ENCODE peak calls at places on chromosomes 2 and 18, in five cellular contexts. C, Y, H, P and B are unnamed samples.

GRCh38 chr2:134124047-134124753 is 129.7 kb upstream of the MGAT5 start:
- DNase-seq in P (no peak), Y (no peak), H (no peak), C (no peak), B (no peak)

GRCh38 chr2:132691556-132691955 is 21.6 kb upstream of the LYPD1 start:
- DNase-seq in P (no peak), C (no peak), H (no peak), Y (no peak), B (no peak)

GRCh38 chr18:32358075-32358474 is 112.6 kb downstream of the GAREM1 start:
- DNase-seq in H (no peak), Y (no peak), P (no peak), C (no peak), B (no peak)

GRCh38 chr2:240208631-240209211 is 68.3 kb upstream of the OTOS start:
- DNase-seq in C (no peak), Y (peak), P (no peak), H (no peak), B (no peak)

GRCh38 chr2:170235860-170236638 is 58.1 kb downstream of the MYO3B start:
- DNase-seq in C (peak), P (no peak), Y (no peak), H (peak), B (no peak)

GRCh38 chr2:138830547-138830946 is 50.4 kb upstream of the NXPH2 start:
- DNase-seq in H (no peak), C (no peak), Y (no peak), P (no peak), B (no peak)

GRCh38 chr2:109692013-109692738 is 78.0 kb downstream of the SOWAHC start:
- DNase-seq in Y (no peak), C (no peak), H (no peak), P (no peak), B (no peak)

GRCh38 chr2:120736955-120737801 is 1.5 kb downstream of the GLI2 start:
- DNase-seq in P (peak), Y (no peak), C (no peak), H (peak), B (no peak)

GRCh38 chr2:18046558-18046957 is 168.1 kb downstream of the KCNS3 start:
- DNase-seq in H (peak), C (no peak), Y (no peak), P (no peak), B (no peak)

GRCh38 chr2:69298862-69299261 is 88.2 kb downstream of the GFPT1 start:
- DNase-seq in H (no peak), P (no peak), Y (no peak), C (no peak), B (no peak)

GRCh38 chr2:27025861-27026851 is 6.6 kb upstream of the TMEM214 start:
- DNase-seq in C (no peak), Y (no peak), H (no peak), P (no peak), B (no peak)

GRCh38 chr2:70083344-70084156 is 3.7 kb upstream of the PCBP1 start:
- DNase-seq in Y (no peak), P (no peak), H (no peak), C (peak), B (no peak)

GRCh38 chr2:112835553-112836535 is 735 bp downstream of the IL1B start:
- DNase-seq in Y (no peak), P (no peak), C (no peak), H (no peak), B (no peak)
- H3K4me3 ChIP-seq in Y (peak), P (no peak), C (peak), H (no peak), B (peak)

GRCh38 chr18:36493349-36494281 is 196.1 kb downstream of the FHOD3 start:
- DNase-seq in Y (no peak), P (no peak), C (no peak), H (no peak), B (peak)
- H3K4me3 ChIP-seq in Y (no peak), P (no peak), C (no peak), H (no peak), B (peak)

DNA sequence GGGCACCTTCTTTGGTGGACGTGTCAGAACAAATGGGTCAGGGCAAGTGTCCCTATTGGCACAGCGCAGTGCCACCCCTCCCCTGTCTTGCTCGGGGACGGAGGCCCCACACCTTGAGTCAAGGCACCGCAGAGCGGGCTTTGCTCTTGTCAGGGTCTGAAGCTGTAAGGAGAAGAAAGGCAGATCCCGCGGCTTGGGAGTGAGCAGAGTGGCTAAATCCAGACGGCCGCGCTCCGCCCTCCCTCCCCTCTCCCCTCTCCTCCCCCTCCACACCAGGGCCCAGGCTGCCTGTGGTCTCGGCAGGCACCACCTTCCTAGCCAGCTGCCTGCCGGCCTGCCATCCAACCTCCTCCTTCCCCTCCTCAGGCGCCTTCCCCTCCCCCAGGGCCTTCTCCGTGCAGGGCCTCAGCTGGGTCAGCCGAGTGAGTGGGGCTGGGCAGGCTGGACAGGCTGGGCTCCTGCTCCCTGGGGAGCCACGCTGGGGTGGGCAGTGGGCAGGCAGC is 25.8 kb downstream of the SPEG start:
- DNase-seq in H (no peak), P (no peak), Y (peak), C (no peak), B (no peak)
- H3K4me3 ChIP-seq in H (no peak), P (no peak), Y (no peak), C (no peak), B (no peak)

DNA sequence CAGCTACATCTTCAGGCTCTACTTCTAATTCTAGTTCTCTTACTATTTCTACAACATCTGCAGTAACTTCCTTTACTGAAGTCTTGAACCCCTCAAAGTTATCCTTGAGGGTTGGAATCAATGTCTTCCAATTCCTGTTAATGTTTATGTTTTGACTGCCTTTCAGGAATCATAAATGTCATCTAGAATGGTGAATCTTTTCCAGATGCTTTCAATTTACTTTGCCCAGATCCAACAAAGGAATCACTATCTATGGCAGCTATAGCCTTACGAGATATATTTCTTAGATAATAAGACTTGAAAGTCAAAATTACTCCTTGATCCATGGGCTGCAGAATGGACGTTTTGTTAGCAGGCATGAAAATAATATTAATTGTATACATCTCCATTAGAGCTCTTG is 123.9 kb downstream of the PDE1A start:
- DNase-seq in Y (no peak), H (no peak), P (no peak), C (no peak), B (no peak)
- H3K4me3 ChIP-seq in Y (no peak), H (no peak), P (no peak), C (no peak), B (no peak)